ENCODE peak calls at places on chromosomes 16 and 17, in nine cellular contexts. One of them, this sample, is unnamed.
A peak's percentile ranks its signal among the peaks of the same experiment; 100 is the strongest.

GRCh38 chr17:5499790-5500189 is 13.4 kb downstream of the MIS12 start:
- DNase-seq in A549: no peak
- DNase-seq in aorta: no peak
- DNase-seq in HL-60: no peak
- DNase-seq in skeletal muscle cell: no peak
- DNase-seq in dorsolateral prefrontal cortex: peak; percentile 41
- DNase-seq in fibroblast of the aortic adventitia: no peak
- DNase-seq in CD8-positive, alpha-beta T cell: no peak
- DNase-seq in HCT116: no peak
- DNase-seq in this sample: no peak

GRCh38 chr16:77579283-77579985 is 142.9 kb upstream of the NUDT7 start:
- DNase-seq in HCT116: no peak
- DNase-seq in aorta: no peak
- DNase-seq in CD8-positive, alpha-beta T cell: no peak
- DNase-seq in fibroblast of the aortic adventitia: no peak
- DNase-seq in skeletal muscle cell: peak; percentile 44
- DNase-seq in A549: no peak
- DNase-seq in dorsolateral prefrontal cortex: no peak
- DNase-seq in HL-60: no peak
- DNase-seq in this sample: peak; percentile 73

GRCh38 chr17:2844386-2844785 is 48.1 kb downstream of the RAP1GAP2 start:
- DNase-seq in A549: peak; percentile 76
- DNase-seq in HL-60: no peak
- DNase-seq in HCT116: no peak
- DNase-seq in fibroblast of the aortic adventitia: no peak
- DNase-seq in CD8-positive, alpha-beta T cell: no peak
- DNase-seq in aorta: no peak
- DNase-seq in skeletal muscle cell: no peak
- DNase-seq in dorsolateral prefrontal cortex: no peak
- DNase-seq in this sample: no peak

GRCh38 chr17:38885728-38886642 is 16.1 kb downstream of the LASP1 start:
- DNase-seq in CD8-positive, alpha-beta T cell: no peak
- DNase-seq in HCT116: no peak
- DNase-seq in aorta: no peak
- DNase-seq in skeletal muscle cell: no peak
- DNase-seq in A549: no peak
- DNase-seq in dorsolateral prefrontal cortex: peak; percentile 72
- DNase-seq in fibroblast of the aortic adventitia: peak; percentile 39
- DNase-seq in HL-60: no peak
- DNase-seq in this sample: peak; percentile 36

GRCh38 chr17:77936881-77937280 is 21.6 kb upstream of the TNRC6C start:
- DNase-seq in aorta: no peak
- DNase-seq in HCT116: no peak
- DNase-seq in CD8-positive, alpha-beta T cell: no peak
- DNase-seq in HL-60: no peak
- DNase-seq in fibroblast of the aortic adventitia: no peak
- DNase-seq in skeletal muscle cell: no peak
- DNase-seq in A549: no peak
- DNase-seq in dorsolateral prefrontal cortex: no peak
- DNase-seq in this sample: no peak

GRCh38 chr17:59355695-59356323 is 24.4 kb downstream of the YPEL2 start:
- DNase-seq in aorta: no peak
- DNase-seq in HL-60: no peak
- DNase-seq in skeletal muscle cell: no peak
- DNase-seq in CD8-positive, alpha-beta T cell: no peak
- DNase-seq in A549: no peak
- DNase-seq in fibroblast of the aortic adventitia: no peak
- DNase-seq in dorsolateral prefrontal cortex: peak; percentile 63
- DNase-seq in HCT116: no peak
- DNase-seq in this sample: no peak

GRCh38 chr16:13439766-13440165 is 480.2 kb upstream of the ERCC4 start:
- DNase-seq in skeletal muscle cell: no peak
- DNase-seq in aorta: no peak
- DNase-seq in HCT116: no peak
- DNase-seq in HL-60: no peak
- DNase-seq in A549: no peak
- DNase-seq in fibroblast of the aortic adventitia: no peak
- DNase-seq in dorsolateral prefrontal cortex: no peak
- DNase-seq in CD8-positive, alpha-beta T cell: no peak
- DNase-seq in this sample: no peak

GRCh38 chr17:64599187-64599676 is 62.9 kb downstream of the SMURF2 start:
- DNase-seq in HCT116: no peak
- DNase-seq in HL-60: no peak
- DNase-seq in skeletal muscle cell: no peak
- DNase-seq in aorta: no peak
- DNase-seq in fibroblast of the aortic adventitia: no peak
- DNase-seq in dorsolateral prefrontal cortex: no peak
- DNase-seq in A549: no peak
- DNase-seq in CD8-positive, alpha-beta T cell: peak; percentile 75
- DNase-seq in this sample: no peak

GRCh38 chr17:21376835-21377690 is 906 bp downstream of the KCNJ12 start:
- DNase-seq in skeletal muscle cell: no peak
- DNase-seq in fibroblast of the aortic adventitia: peak; percentile 50
- DNase-seq in aorta: no peak
- DNase-seq in HL-60: peak; percentile 3
- DNase-seq in HCT116: no peak
- DNase-seq in A549: peak; percentile 55
- DNase-seq in CD8-positive, alpha-beta T cell: no peak
- DNase-seq in dorsolateral prefrontal cortex: no peak
- DNase-seq in this sample: peak; percentile 24

GRCh38 chr16:31674686-31675085 is 147.0 kb downstream of the AHSP start:
- DNase-seq in CD8-positive, alpha-beta T cell: no peak
- DNase-seq in fibroblast of the aortic adventitia: no peak
- DNase-seq in HCT116: no peak
- DNase-seq in skeletal muscle cell: no peak
- DNase-seq in dorsolateral prefrontal cortex: no peak
- DNase-seq in HL-60: no peak
- DNase-seq in aorta: no peak
- DNase-seq in A549: no peak
- DNase-seq in this sample: no peak

GRCh38 chr16:31676731-31677130 is 149.0 kb downstream of the AHSP start:
- DNase-seq in HCT116: no peak
- DNase-seq in dorsolateral prefrontal cortex: no peak
- DNase-seq in CD8-positive, alpha-beta T cell: no peak
- DNase-seq in skeletal muscle cell: no peak
- DNase-seq in A549: no peak
- DNase-seq in aorta: no peak
- DNase-seq in HL-60: no peak
- DNase-seq in fibroblast of the aortic adventitia: no peak
- DNase-seq in this sample: no peak

GRCh38 chr16:31678649-31679325 is 151.1 kb downstream of the AHSP start:
- DNase-seq in HCT116: no peak
- DNase-seq in HL-60: no peak
- DNase-seq in A549: no peak
- DNase-seq in CD8-positive, alpha-beta T cell: no peak
- DNase-seq in aorta: no peak
- DNase-seq in fibroblast of the aortic adventitia: no peak
- DNase-seq in skeletal muscle cell: no peak
- DNase-seq in dorsolateral prefrontal cortex: no peak
- DNase-seq in this sample: no peak
- H3K4me3 ChIP-seq in HCT116: no peak overlapping the region
- H3K4me3 ChIP-seq in HL-60: no peak overlapping the region
- H3K4me3 ChIP-seq in A549: no peak overlapping the region
- H3K4me3 ChIP-seq in CD8-positive, alpha-beta T cell: no peak overlapping the region
- H3K4me3 ChIP-seq in aorta: no peak overlapping the region
- H3K4me3 ChIP-seq in fibroblast of the aortic adventitia: no peak overlapping the region
- H3K4me3 ChIP-seq in skeletal muscle cell: no peak overlapping the region
- H3K4me3 ChIP-seq in dorsolateral prefrontal cortex: no peak overlapping the region
- H3K4me3 ChIP-seq in this sample: no peak overlapping the region

GRCh38 chr17:45129426-45129939 is 2.8 kb downstream of the PLCD3 start:
- DNase-seq in A549: no peak
- DNase-seq in fibroblast of the aortic adventitia: no peak
- DNase-seq in HL-60: no peak
- DNase-seq in HCT116: no peak
- DNase-seq in aorta: no peak
- DNase-seq in skeletal muscle cell: no peak
- DNase-seq in CD8-positive, alpha-beta T cell: no peak
- DNase-seq in dorsolateral prefrontal cortex: no peak
- DNase-seq in this sample: no peak

GRCh38 chr17:45127209-45127582 is 5.1 kb downstream of the PLCD3 start:
- DNase-seq in CD8-positive, alpha-beta T cell: no peak
- DNase-seq in dorsolateral prefrontal cortex: no peak
- DNase-seq in HL-60: no peak
- DNase-seq in A549: no peak
- DNase-seq in HCT116: no peak
- DNase-seq in fibroblast of the aortic adventitia: no peak
- DNase-seq in skeletal muscle cell: no peak
- DNase-seq in aorta: peak; percentile 46
- DNase-seq in this sample: no peak

GRCh38 chr17:45128331-45128730 is 4.0 kb downstream of the PLCD3 start:
- DNase-seq in dorsolateral prefrontal cortex: no peak
- DNase-seq in skeletal muscle cell: no peak
- DNase-seq in HL-60: no peak
- DNase-seq in aorta: peak; percentile 50
- DNase-seq in fibroblast of the aortic adventitia: no peak
- DNase-seq in CD8-positive, alpha-beta T cell: no peak
- DNase-seq in A549: no peak
- DNase-seq in HCT116: no peak
- DNase-seq in this sample: no peak

GRCh38 chr17:45128989-45129388 is 3.3 kb downstream of the PLCD3 start:
- DNase-seq in A549: no peak
- DNase-seq in HCT116: no peak
- DNase-seq in fibroblast of the aortic adventitia: no peak
- DNase-seq in skeletal muscle cell: no peak
- DNase-seq in HL-60: no peak
- DNase-seq in aorta: no peak
- DNase-seq in CD8-positive, alpha-beta T cell: no peak
- DNase-seq in dorsolateral prefrontal cortex: no peak
- DNase-seq in this sample: no peak

DNA sequence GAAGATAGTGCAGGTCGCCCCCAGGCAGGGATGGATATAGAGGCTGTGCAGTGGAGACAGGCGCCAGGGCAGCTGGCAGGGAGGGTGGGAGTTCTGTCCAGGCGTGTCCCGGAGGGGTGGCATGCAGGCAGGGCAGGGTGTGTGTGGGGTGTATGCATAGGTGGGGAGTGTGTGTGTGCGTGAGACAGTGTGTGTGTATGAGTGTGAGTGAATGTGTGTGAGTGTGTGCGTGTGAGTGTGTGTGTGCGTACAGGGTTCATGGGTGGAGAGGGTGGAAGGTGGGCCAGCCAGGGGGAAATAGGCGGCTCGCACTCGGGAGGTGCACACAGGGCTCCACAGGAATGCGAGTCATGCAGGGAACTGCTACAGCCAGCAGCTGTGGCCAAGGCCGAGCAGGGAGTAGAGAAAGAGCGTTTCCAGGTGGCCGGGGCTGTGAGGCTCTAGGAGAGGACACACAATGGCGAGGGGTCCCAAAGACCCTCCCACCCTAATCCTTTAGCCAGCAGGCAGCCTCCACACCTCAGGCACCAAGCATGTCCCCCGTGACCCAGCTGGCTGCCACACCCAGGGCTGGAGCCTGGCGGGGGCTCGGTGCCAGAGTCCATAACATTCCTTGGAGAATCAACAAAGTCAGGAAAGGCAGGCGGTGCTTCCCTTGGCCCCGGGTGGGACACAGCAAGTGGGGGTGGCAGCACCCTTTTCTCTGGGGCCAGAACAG is 4.6 kb downstream of the PLCD3 start:
- DNase-seq in A549: no peak
- DNase-seq in aorta: peak; percentile 87
- DNase-seq in HCT116: no peak
- DNase-seq in fibroblast of the aortic adventitia: peak; percentile 60
- DNase-seq in skeletal muscle cell: no peak
- DNase-seq in dorsolateral prefrontal cortex: no peak
- DNase-seq in CD8-positive, alpha-beta T cell: no peak
- DNase-seq in HL-60: no peak
- DNase-seq in this sample: no peak
- H3K4me3 ChIP-seq in A549: peak overlapping the region; percentile 98
- H3K4me3 ChIP-seq in aorta: no peak overlapping the region
- H3K4me3 ChIP-seq in HCT116: peak overlapping the region; percentile 24
- H3K4me3 ChIP-seq in fibroblast of the aortic adventitia: no peak overlapping the region
- H3K4me3 ChIP-seq in skeletal muscle cell: no peak overlapping the region
- H3K4me3 ChIP-seq in dorsolateral prefrontal cortex: no peak overlapping the region
- H3K4me3 ChIP-seq in CD8-positive, alpha-beta T cell: no peak overlapping the region
- H3K4me3 ChIP-seq in HL-60: no peak overlapping the region
- H3K4me3 ChIP-seq in this sample: no peak overlapping the region

GRCh38 chr17:42680331-42680808 is 1.3 kb downstream of the CCR10 start:
- DNase-seq in dorsolateral prefrontal cortex: no peak
- DNase-seq in HL-60: no peak
- DNase-seq in HCT116: no peak
- DNase-seq in aorta: no peak
- DNase-seq in fibroblast of the aortic adventitia: no peak
- DNase-seq in CD8-positive, alpha-beta T cell: no peak
- DNase-seq in skeletal muscle cell: no peak
- DNase-seq in A549: no peak
- DNase-seq in this sample: peak; percentile 78

GRCh38 chr17:42679492-42680330 is 1.9 kb downstream of the CCR10 start:
- DNase-seq in aorta: peak; percentile 87
- DNase-seq in HL-60: no peak
- DNase-seq in A549: peak; percentile 91
- DNase-seq in dorsolateral prefrontal cortex: peak; percentile 51
- DNase-seq in skeletal muscle cell: no peak
- DNase-seq in HCT116: no peak
- DNase-seq in fibroblast of the aortic adventitia: peak; percentile 70
- DNase-seq in CD8-positive, alpha-beta T cell: peak; percentile 86
- DNase-seq in this sample: peak; percentile 69

GRCh38 chr17:42677012-42677857 is 441 bp upstream of the PLEKHH3 start:
- DNase-seq in HCT116: peak; percentile 99
- DNase-seq in dorsolateral prefrontal cortex: peak; percentile 100
- DNase-seq in HL-60: peak; percentile 99
- DNase-seq in CD8-positive, alpha-beta T cell: peak; percentile 94
- DNase-seq in aorta: peak; percentile 100
- DNase-seq in fibroblast of the aortic adventitia: peak; percentile 100
- DNase-seq in A549: peak; percentile 100
- DNase-seq in skeletal muscle cell: peak; percentile 99
- DNase-seq in this sample: peak; percentile 99

GRCh38 chr17:42677921-42678781 is 1.4 kb upstream of the PLEKHH3 start:
- DNase-seq in A549: peak; percentile 99
- DNase-seq in HCT116: peak; percentile 96
- DNase-seq in HL-60: peak; percentile 74
- DNase-seq in skeletal muscle cell: no peak
- DNase-seq in CD8-positive, alpha-beta T cell: peak; percentile 81
- DNase-seq in aorta: peak; percentile 92
- DNase-seq in dorsolateral prefrontal cortex: peak; percentile 81
- DNase-seq in fibroblast of the aortic adventitia: peak; percentile 81
- DNase-seq in this sample: peak; percentile 86

DNA sequence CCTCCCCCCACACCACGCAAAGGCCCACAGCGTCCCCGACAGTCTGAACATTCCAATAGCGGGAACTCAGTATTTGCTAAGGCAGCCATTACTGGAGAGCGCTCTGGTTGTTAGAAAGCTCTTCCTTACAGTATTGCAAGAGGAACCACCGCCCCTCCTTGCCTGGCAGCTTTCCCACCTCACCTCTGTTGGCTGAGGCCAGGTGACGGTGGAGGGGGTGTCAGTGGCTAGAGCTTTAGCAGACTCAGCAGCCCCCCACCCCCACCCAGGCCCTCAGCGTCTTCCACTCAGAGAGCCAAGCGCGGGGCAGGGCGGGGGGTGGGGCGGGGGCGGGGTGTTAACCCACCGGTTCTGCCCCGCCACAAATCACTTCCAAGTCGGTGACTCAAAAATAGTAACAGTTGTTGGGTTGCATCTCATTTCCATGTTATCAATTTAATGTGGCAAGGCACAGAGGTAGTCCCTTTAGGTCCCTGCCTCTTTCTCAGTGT is 2.3 kb upstream of the PLEKHH3 start:
- DNase-seq in A549: peak; percentile 57
- DNase-seq in fibroblast of the aortic adventitia: peak; percentile 47
- DNase-seq in aorta: no peak
- DNase-seq in HCT116: no peak
- DNase-seq in skeletal muscle cell: no peak
- DNase-seq in dorsolateral prefrontal cortex: no peak
- DNase-seq in HL-60: no peak
- DNase-seq in CD8-positive, alpha-beta T cell: no peak
- DNase-seq in this sample: peak; percentile 59
- H3K4me3 ChIP-seq in A549: peak overlapping the region; percentile 54
- H3K4me3 ChIP-seq in fibroblast of the aortic adventitia: peak overlapping the region; percentile 55
- H3K4me3 ChIP-seq in aorta: no peak overlapping the region
- H3K4me3 ChIP-seq in HCT116: peak overlapping the region; percentile 75
- H3K4me3 ChIP-seq in skeletal muscle cell: peak overlapping the region; percentile 29
- H3K4me3 ChIP-seq in dorsolateral prefrontal cortex: peak overlapping the region; percentile 69
- H3K4me3 ChIP-seq in HL-60: peak overlapping the region; percentile 28
- H3K4me3 ChIP-seq in CD8-positive, alpha-beta T cell: peak overlapping the region; percentile 60
- H3K4me3 ChIP-seq in this sample: peak overlapping the region; percentile 29

GRCh38 chr17:80024206-80024972 is 11.3 kb downstream of the TBC1D16 start:
- DNase-seq in skeletal muscle cell: no peak
- DNase-seq in HL-60: no peak
- DNase-seq in CD8-positive, alpha-beta T cell: no peak
- DNase-seq in fibroblast of the aortic adventitia: no peak
- DNase-seq in dorsolateral prefrontal cortex: no peak
- DNase-seq in aorta: peak; percentile 35
- DNase-seq in HCT116: no peak
- DNase-seq in A549: no peak
- DNase-seq in this sample: no peak
- H3K4me3 ChIP-seq in skeletal muscle cell: no peak overlapping the region
- H3K4me3 ChIP-seq in HL-60: no peak overlapping the region
- H3K4me3 ChIP-seq in CD8-positive, alpha-beta T cell: no peak overlapping the region
- H3K4me3 ChIP-seq in fibroblast of the aortic adventitia: no peak overlapping the region
- H3K4me3 ChIP-seq in dorsolateral prefrontal cortex: no peak overlapping the region
- H3K4me3 ChIP-seq in aorta: no peak overlapping the region
- H3K4me3 ChIP-seq in HCT116: no peak overlapping the region
- H3K4me3 ChIP-seq in A549: no peak overlapping the region
- H3K4me3 ChIP-seq in this sample: no peak overlapping the region

This sample was measured in fibroblast of mammary gland.